ENCODE peak calls at places on chromosomes 12 and 14, in nine cellular contexts. S is left ventricle myocardium inferior; V is psoas muscle; D is T-helper 2 cell; K is NCI-H2107; O is stimulated activated CD8-positive, alpha-beta memory T cell treated with anti-CD3 and anti-CD28 coated beads, Interleukin-15, amount 100 ng/mL, for 24 hours; E is mammary epithelial cell; J is AG08395; G is D341Med. M is an unnamed sample.

GRCh38 chr14:100771121-100771800 is 44.6 kb downstream of the DLK1 start:
- DNase-seq in S (no peak), V (peak; percentile 15), D (no peak), K (no peak), O (no peak), E (no peak), J (no peak), G (no peak), M (no peak)

GRCh38 chr12:106299193-106299794 is 3.2 kb upstream of the TCP11L2 start:
- DNase-seq in S (no peak), V (peak; percentile 55), D (no peak), K (no peak), O (no peak), E (no peak), J (peak; percentile 43), G (no peak), M (no peak)

GRCh38 chr14:100132161-100132902 is 27.1 kb downstream of the DEGS2 start:
- DNase-seq in S (no peak), V (peak; percentile 69), D (no peak), K (no peak), O (no peak), E (no peak), J (peak; percentile 84), G (no peak), M (no peak)

GRCh38 chr12:5428332-5429221 is 3.3 kb upstream of the NTF3 start:
- DNase-seq in S (no peak), V (no peak), D (no peak), K (peak; percentile 71), O (no peak), E (no peak), J (peak; percentile 62), G (peak; percentile 55), M (peak; percentile 69)

GRCh38 chr14:103828315-103828967 is 18.9 kb downstream of the PPP1R13B start:
- DNase-seq in S (peak; percentile 29), V (no peak), D (no peak), K (no peak), O (no peak), E (peak; percentile 23), J (peak; percentile 48), G (no peak), M (no peak)

GRCh38 chr14:93973607-93974006 is 2.8 kb downstream of the ASB2 start:
- DNase-seq in S (no peak), V (peak; percentile 89), D (no peak), K (no peak), O (no peak), E (no peak), J (no peak), G (no peak), M (no peak)

GRCh38 chr14:103744621-103745395 is 29.2 kb downstream of the ZFYVE21 start:
- DNase-seq in S (no peak), V (no peak), D (no peak), K (no peak), O (no peak), E (no peak), J (no peak), G (no peak), M (no peak)

GRCh38 chr12:46387697-46388096 is 15.1 kb upstream of the SLC38A2 start:
- DNase-seq in S (no peak), V (no peak), D (no peak), K (no peak), O (no peak), E (no peak), J (no peak), G (no peak), M (no peak)

GRCh38 chr12:53758081-53758769 is 6.4 kb upstream of the CISTR start:
- DNase-seq in S (no peak), V (no peak), D (no peak), K (no peak), O (no peak), E (no peak), J (no peak), G (no peak), M (no peak)